ENCODE peak calls at places on chromosomes 16 and 17, in five cellular contexts. I, Z, E, G and M are unnamed samples.

GRCh38 chr17:14086189-14086588 is 16.9 kb downstream of the COX10 start:
- DNase-seq in E (no peak), I (no peak), G (no peak), Z (no peak), M (no peak)

GRCh38 chr16:75097941-75098897 is 18.4 kb downstream of the LDHD start:
- DNase-seq in Z (no peak), E (no peak), G (no peak), I (no peak), M (no peak)

GRCh38 chr17:67531291-67531690 is 154.2 kb downstream of the PITPNC1 start:
- DNase-seq in G (no peak), Z (no peak), I (peak), E (peak), M (peak)

GRCh38 chr17:43094129-43094834 is 30.9 kb downstream of the BRCA1 start:
- DNase-seq in G (no peak), E (no peak), I (no peak), Z (no peak), M (no peak)

GRCh38 chr16:51592013-51592501 is 441.0 kb upstream of the SALL1 start:
- DNase-seq in E (no peak), I (no peak), Z (no peak), G (no peak), M (no peak)

GRCh38 chr17:42653179-42654124 is 5.6 kb upstream of the TUBG2 start:
- DNase-seq in E (peak), G (peak), Z (no peak), I (peak), M (peak)

GRCh38 chr17:82228842-82229685 is at the start of gene SLC16A3:
- DNase-seq in E (peak), Z (peak), I (peak), G (no peak), M (peak)

GRCh38 chr16:85366031-85366763 is 246.9 kb upstream of the GSE1 start:
- DNase-seq in G (no peak), E (no peak), Z (no peak), I (peak), M (no peak)

GRCh38 chr17:4808378-4808767 is 1.4 kb downstream of the PLD2 start:
- DNase-seq in E (peak), I (no peak), Z (no peak), G (no peak), M (peak)

GRCh38 chr16:35754391-35755369 is 2295.3 kb downstream of the TP53TG3F start:
- DNase-seq in I (no peak), Z (peak), E (no peak), G (no peak), M (no peak)

DNA sequence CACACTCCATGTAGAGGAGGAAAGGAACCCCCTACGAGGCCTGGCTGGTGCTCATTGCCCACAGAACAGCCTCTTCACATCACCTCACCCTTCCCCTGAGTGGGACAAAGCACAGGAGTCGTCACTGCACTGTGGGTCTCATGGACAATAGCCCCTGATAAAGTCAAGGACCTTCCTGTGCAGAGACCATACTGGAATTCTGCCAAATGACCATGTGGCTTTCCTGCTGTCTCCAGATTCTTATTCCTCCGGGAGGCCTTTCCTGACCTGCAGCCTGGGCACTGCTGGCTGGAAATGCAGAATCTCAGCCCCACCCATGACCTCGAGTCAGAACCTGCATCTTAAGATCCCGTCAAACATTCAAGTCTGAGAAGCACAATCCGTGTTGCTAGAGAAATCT is 60.5 kb upstream of the ERN1 start:
- DNase-seq in I (peak), E (no peak), Z (no peak), G (no peak), M (no peak)
- TF ChIP-seq EP300 in I (peak), E (no peak), Z (no peak), G (no peak), M (no peak)

GRCh38 chr16:58503863-58504688 is 4.1 kb downstream of the NDRG4 start:
- DNase-seq in G (no peak), E (no peak), I (no peak), Z (no peak), M (peak)
- TF ChIP-seq POLR2AphosphoS5 in G (no peak), E (no peak), I (no peak), Z (no peak), M (no peak)

DNA sequence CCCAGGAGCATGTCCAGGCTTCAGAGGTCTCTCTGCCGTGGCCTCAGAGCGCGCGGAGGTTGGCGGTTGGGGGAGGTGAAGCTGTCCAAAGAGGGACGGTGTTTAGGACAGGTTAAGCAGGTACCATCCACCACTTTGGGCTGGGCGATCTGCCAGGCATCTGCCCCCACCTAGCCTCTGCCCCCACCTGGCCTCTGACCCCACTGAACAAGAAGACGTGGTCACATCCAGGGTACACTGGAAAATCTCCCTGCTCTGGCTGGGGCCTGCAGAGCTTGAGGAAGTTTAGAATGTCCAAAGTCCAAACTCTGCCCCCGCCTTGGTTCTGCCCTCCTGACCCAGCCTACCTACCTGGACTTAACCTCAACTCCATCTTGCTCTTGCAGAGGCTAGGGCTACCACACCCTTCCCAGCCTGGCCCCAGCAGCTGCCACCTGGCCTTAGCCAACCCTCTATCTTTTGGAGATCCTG is 1.6 kb downstream of the ITGA3 start:
- DNase-seq in Z (no peak), I (no peak), E (peak), G (no peak), M (no peak)
- H3K4me3 ChIP-seq in Z (peak), I (peak), E (peak), G (no peak), M (peak)

DNA sequence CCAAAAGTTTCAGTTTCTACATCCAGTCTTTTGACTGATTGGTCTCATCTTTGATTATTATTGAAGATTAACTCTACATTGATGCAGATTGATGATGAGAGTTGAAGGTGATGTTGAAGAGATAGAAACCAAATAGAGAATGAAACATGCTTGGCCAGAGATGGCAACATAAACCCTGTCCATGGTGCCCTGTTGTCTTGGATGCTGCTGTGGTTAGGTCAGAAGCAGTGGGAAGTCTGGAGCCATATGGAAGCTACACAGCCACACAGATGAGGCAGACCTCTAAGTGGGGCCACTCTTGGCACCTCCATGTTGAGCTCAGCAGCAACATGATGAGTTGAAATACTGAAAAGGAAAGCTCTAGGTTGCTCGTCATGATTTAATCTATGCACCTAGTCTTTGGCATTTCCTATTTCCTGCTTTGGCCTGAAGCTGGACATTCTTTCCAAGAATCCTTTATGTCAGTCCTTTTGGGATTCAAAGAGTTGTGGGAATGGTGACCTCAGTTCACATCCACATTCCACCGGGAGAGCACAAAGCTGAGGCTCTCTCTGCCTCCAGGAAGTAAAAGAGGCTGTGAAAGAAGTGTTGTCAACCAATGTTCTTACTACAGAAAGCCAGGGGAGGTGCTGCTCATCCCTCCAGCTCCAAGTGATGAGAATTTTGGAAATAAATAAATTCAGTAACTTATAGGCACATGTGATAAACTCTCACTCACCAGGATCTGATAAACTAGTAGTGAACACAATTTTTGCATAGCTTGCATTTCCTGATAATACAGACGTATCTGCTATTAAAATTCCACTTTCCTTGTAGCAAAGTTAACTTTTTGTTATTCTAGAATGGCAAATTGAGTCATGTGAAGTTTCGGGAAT is 127.7 kb upstream of the MAF start:
- DNase-seq in E (no peak), G (no peak), I (no peak), Z (no peak), M (no peak)
- TF ChIP-seq EP300 in E (no peak), G (no peak), I (no peak), Z (no peak), M (no peak)

GRCh38 chr17:77087650-77088454 is 52.9 kb upstream of the SEC14L1 start:
- DNase-seq in Z (no peak), I (no peak), E (no peak), G (no peak), M (no peak)

GRCh38 chr17:77092025-77092424 is 48.7 kb upstream of the SEC14L1 start:
- DNase-seq in E (no peak), I (no peak), G (no peak), Z (no peak), M (no peak)

GRCh38 chr17:77088455-77089117 is 52.2 kb upstream of the SEC14L1 start:
- DNase-seq in Z (peak), I (peak), E (peak), G (peak), M (peak)

GRCh38 chr17:77089118-77089477 is 51.7 kb upstream of the SEC14L1 start:
- DNase-seq in E (no peak), G (no peak), Z (no peak), I (no peak), M (no peak)

GRCh38 chr17:77090476-77090875 is 50.3 kb upstream of the SEC14L1 start:
- DNase-seq in I (no peak), G (no peak), E (peak), Z (no peak), M (no peak)
- TF ChIP-seq POLR2AphosphoS5 in I (no peak), G (no peak), E (no peak), Z (no peak), M (no peak)

GRCh38 chr17:75762513-75763268 is 2.3 kb downstream of the GALK1 start:
- DNase-seq in I (no peak), G (no peak), E (no peak), Z (no peak), M (no peak)

GRCh38 chr17:75764711-75765421 is at the start of gene GALK1:
- DNase-seq in Z (no peak), I (peak), G (peak), E (peak), M (peak)

GRCh38 chr17:75763613-75764416 is 1.2 kb downstream of the GALK1 start:
- DNase-seq in G (no peak), Z (no peak), E (no peak), I (peak), M (no peak)

GRCh38 chr17:75764417-75764710 is 628 bp downstream of the GALK1 start:
- DNase-seq in E (no peak), G (no peak), I (no peak), Z (no peak), M (no peak)

GRCh38 chr17:75763269-75763607 is 1.8 kb downstream of the GALK1 start:
- DNase-seq in Z (no peak), G (no peak), E (no peak), I (no peak), M (peak)
- H3K4me3 ChIP-seq in Z (no peak), G (no peak), E (no peak), I (no peak), M (no peak)